ENCODE peak calls at places on chromosomes 6 and 20, in ten cellular contexts. One of them, this sample, is unnamed.

GRCh38 chr6:3977875-3978711 is 100.8 kb downstream of the FAM217A start:
- DNase-seq in lung microvascular endothelial cell: peak
- DNase-seq in cardiac muscle cell: peak
- DNase-seq in endodermal cell: peak
- DNase-seq in stimulated activated CD4-positive, alpha-beta T cell treated with anti-CD3 and anti-CD28 coated beads, Interleukin-4, amount 100 ng/mL, for 48 hours: peak
- DNase-seq in AG09319: peak
- DNase-seq in iPS-NIHi11: peak
- DNase-seq in T-cell: peak
- DNase-seq in NCI-H1092: no peak
- DNase-seq in SW480: peak
- DNase-seq in this sample: peak

GRCh38 chr6:35500782-35501181 is 3.9 kb upstream of the TEAD3 start:
- DNase-seq in lung microvascular endothelial cell: peak
- DNase-seq in cardiac muscle cell: no peak
- DNase-seq in endodermal cell: peak
- DNase-seq in stimulated activated CD4-positive, alpha-beta T cell treated with anti-CD3 and anti-CD28 coated beads, Interleukin-4, amount 100 ng/mL, for 48 hours: no peak
- DNase-seq in AG09319: no peak
- DNase-seq in iPS-NIHi11: no peak
- DNase-seq in T-cell: no peak
- DNase-seq in NCI-H1092: no peak
- DNase-seq in SW480: peak
- DNase-seq in this sample: peak

GRCh38 chr6:149985506-149985937 is 21.8 kb downstream of the ULBP1 start:
- DNase-seq in lung microvascular endothelial cell: no peak
- DNase-seq in cardiac muscle cell: no peak
- DNase-seq in endodermal cell: no peak
- DNase-seq in stimulated activated CD4-positive, alpha-beta T cell treated with anti-CD3 and anti-CD28 coated beads, Interleukin-4, amount 100 ng/mL, for 48 hours: no peak
- DNase-seq in AG09319: no peak
- DNase-seq in iPS-NIHi11: no peak
- DNase-seq in T-cell: no peak
- DNase-seq in NCI-H1092: no peak
- DNase-seq in SW480: no peak
- DNase-seq in this sample: peak

GRCh38 chr6:79762370-79762769 is 131.2 kb downstream of the SH3BGRL2 start:
- DNase-seq in lung microvascular endothelial cell: no peak
- DNase-seq in cardiac muscle cell: peak
- DNase-seq in endodermal cell: no peak
- DNase-seq in stimulated activated CD4-positive, alpha-beta T cell treated with anti-CD3 and anti-CD28 coated beads, Interleukin-4, amount 100 ng/mL, for 48 hours: no peak
- DNase-seq in AG09319: no peak
- DNase-seq in iPS-NIHi11: peak
- DNase-seq in T-cell: no peak
- DNase-seq in NCI-H1092: no peak
- DNase-seq in SW480: peak
- DNase-seq in this sample: no peak

GRCh38 chr6:41466437-41466990 is 79.7 kb upstream of the FOXP4 start:
- DNase-seq in lung microvascular endothelial cell: no peak
- DNase-seq in cardiac muscle cell: peak
- DNase-seq in endodermal cell: no peak
- DNase-seq in stimulated activated CD4-positive, alpha-beta T cell treated with anti-CD3 and anti-CD28 coated beads, Interleukin-4, amount 100 ng/mL, for 48 hours: no peak
- DNase-seq in AG09319: no peak
- DNase-seq in iPS-NIHi11: no peak
- DNase-seq in T-cell: no peak
- DNase-seq in NCI-H1092: no peak
- DNase-seq in SW480: no peak
- DNase-seq in this sample: no peak

GRCh38 chr6:68160348-68160747 is 474.7 kb upstream of the ADGRB3 start:
- DNase-seq in lung microvascular endothelial cell: no peak
- DNase-seq in cardiac muscle cell: no peak
- DNase-seq in endodermal cell: no peak
- DNase-seq in stimulated activated CD4-positive, alpha-beta T cell treated with anti-CD3 and anti-CD28 coated beads, Interleukin-4, amount 100 ng/mL, for 48 hours: no peak
- DNase-seq in AG09319: no peak
- DNase-seq in iPS-NIHi11: no peak
- DNase-seq in T-cell: no peak
- DNase-seq in NCI-H1092: no peak
- DNase-seq in SW480: no peak
- DNase-seq in this sample: no peak

GRCh38 chr20:46122516-46123481 is 4.7 kb downstream of the CD40 start:
- DNase-seq in lung microvascular endothelial cell: no peak
- DNase-seq in cardiac muscle cell: no peak
- DNase-seq in endodermal cell: peak
- DNase-seq in stimulated activated CD4-positive, alpha-beta T cell treated with anti-CD3 and anti-CD28 coated beads, Interleukin-4, amount 100 ng/mL, for 48 hours: no peak
- DNase-seq in AG09319: no peak
- DNase-seq in iPS-NIHi11: no peak
- DNase-seq in T-cell: no peak
- DNase-seq in NCI-H1092: no peak
- DNase-seq in SW480: no peak
- DNase-seq in this sample: no peak

GRCh38 chr6:52263709-52264320 is 19.5 kb upstream of the IL17F start:
- DNase-seq in lung microvascular endothelial cell: peak
- DNase-seq in cardiac muscle cell: peak
- DNase-seq in endodermal cell: peak
- DNase-seq in stimulated activated CD4-positive, alpha-beta T cell treated with anti-CD3 and anti-CD28 coated beads, Interleukin-4, amount 100 ng/mL, for 48 hours: peak
- DNase-seq in AG09319: peak
- DNase-seq in iPS-NIHi11: peak
- DNase-seq in T-cell: peak
- DNase-seq in NCI-H1092: peak
- DNase-seq in SW480: peak
- DNase-seq in this sample: peak

GRCh38 chr6:105136433-105137350 is 43.1 kb downstream of the POPDC3 start:
- DNase-seq in lung microvascular endothelial cell: peak
- DNase-seq in cardiac muscle cell: peak
- DNase-seq in endodermal cell: peak
- DNase-seq in stimulated activated CD4-positive, alpha-beta T cell treated with anti-CD3 and anti-CD28 coated beads, Interleukin-4, amount 100 ng/mL, for 48 hours: peak
- DNase-seq in AG09319: peak
- DNase-seq in iPS-NIHi11: peak
- DNase-seq in T-cell: peak
- DNase-seq in NCI-H1092: no peak
- DNase-seq in SW480: peak
- DNase-seq in this sample: peak

GRCh38 chr6:120010075-120010474 is 660.5 kb upstream of the MAN1A1 start:
- DNase-seq in lung microvascular endothelial cell: no peak
- DNase-seq in cardiac muscle cell: no peak
- DNase-seq in endodermal cell: no peak
- DNase-seq in stimulated activated CD4-positive, alpha-beta T cell treated with anti-CD3 and anti-CD28 coated beads, Interleukin-4, amount 100 ng/mL, for 48 hours: no peak
- DNase-seq in AG09319: no peak
- DNase-seq in iPS-NIHi11: no peak
- DNase-seq in T-cell: no peak
- DNase-seq in NCI-H1092: no peak
- DNase-seq in SW480: no peak
- DNase-seq in this sample: no peak